ENCODE peak calls at places on chromosomes 1 and 21, in ten cellular contexts. One of them, this sample, is unnamed.

GRCh38 chr1:227192163-227192562 is 126.1 kb downstream of the CDC42BPA start:
- DNase-seq in cardiac septum: no peak
- DNase-seq in D341Med: no peak
- DNase-seq in neural crest cell: no peak
- DNase-seq in NCI-H226: peak; percentile 59
- DNase-seq in GM13976: peak; percentile 9
- DNase-seq in cardiac fibroblast: peak; percentile 84
- DNase-seq in T1000: peak; percentile 10
- DNase-seq in WTC11: no peak
- DNase-seq in activated CD4-positive, alpha-beta T cell treated with anti-CD3 and anti-CD28 coated beads, Interleukin-2, amount 50 U/mL, for 1 hour: no peak
- DNase-seq in this sample: no peak

GRCh38 chr1:245182028-245182427 is 27.2 kb downstream of the KIF26B start:
- DNase-seq in cardiac septum: no peak
- DNase-seq in D341Med: no peak
- DNase-seq in neural crest cell: no peak
- DNase-seq in NCI-H226: no peak
- DNase-seq in GM13976: no peak
- DNase-seq in cardiac fibroblast: no peak
- DNase-seq in T1000: no peak
- DNase-seq in WTC11: no peak
- DNase-seq in activated CD4-positive, alpha-beta T cell treated with anti-CD3 and anti-CD28 coated beads, Interleukin-2, amount 50 U/mL, for 1 hour: no peak
- DNase-seq in this sample: no peak

GRCh38 chr21:24375201-24375600 is 1232.1 kb downstream of the MRPL39 start:
- DNase-seq in cardiac septum: no peak
- DNase-seq in D341Med: no peak
- DNase-seq in neural crest cell: no peak
- DNase-seq in NCI-H226: no peak
- DNase-seq in GM13976: no peak
- DNase-seq in cardiac fibroblast: no peak
- DNase-seq in T1000: no peak
- DNase-seq in WTC11: peak; percentile 30
- DNase-seq in activated CD4-positive, alpha-beta T cell treated with anti-CD3 and anti-CD28 coated beads, Interleukin-2, amount 50 U/mL, for 1 hour: no peak
- DNase-seq in this sample: no peak

GRCh38 chr1:170634293-170634692 is 29.6 kb upstream of the PRRX1 start:
- DNase-seq in cardiac septum: no peak
- DNase-seq in D341Med: no peak
- DNase-seq in neural crest cell: no peak
- DNase-seq in NCI-H226: no peak
- DNase-seq in GM13976: no peak
- DNase-seq in cardiac fibroblast: peak; percentile 38
- DNase-seq in T1000: no peak
- DNase-seq in WTC11: no peak
- DNase-seq in activated CD4-positive, alpha-beta T cell treated with anti-CD3 and anti-CD28 coated beads, Interleukin-2, amount 50 U/mL, for 1 hour: no peak
- DNase-seq in this sample: no peak

GRCh38 chr1:207672525-207673130 is 27.7 kb downstream of the CR1L start:
- DNase-seq in cardiac septum: no peak
- DNase-seq in D341Med: peak; percentile 35
- DNase-seq in neural crest cell: no peak
- DNase-seq in NCI-H226: no peak
- DNase-seq in GM13976: peak; percentile 36
- DNase-seq in cardiac fibroblast: peak; percentile 28
- DNase-seq in T1000: no peak
- DNase-seq in WTC11: peak; percentile 47
- DNase-seq in activated CD4-positive, alpha-beta T cell treated with anti-CD3 and anti-CD28 coated beads, Interleukin-2, amount 50 U/mL, for 1 hour: no peak
- DNase-seq in this sample: peak; percentile 54

GRCh38 chr1:115251856-115252255 is 86.2 kb downstream of the NGF start:
- DNase-seq in cardiac septum: no peak
- DNase-seq in D341Med: peak; percentile 48
- DNase-seq in neural crest cell: no peak
- DNase-seq in NCI-H226: peak; percentile 76
- DNase-seq in GM13976: no peak
- DNase-seq in cardiac fibroblast: peak; percentile 84
- DNase-seq in T1000: no peak
- DNase-seq in WTC11: no peak
- DNase-seq in activated CD4-positive, alpha-beta T cell treated with anti-CD3 and anti-CD28 coated beads, Interleukin-2, amount 50 U/mL, for 1 hour: no peak
- DNase-seq in this sample: no peak

GRCh38 chr1:16156848-16157495 is 1.1 kb upstream of the EPHA2 start:
- DNase-seq in cardiac septum: no peak
- DNase-seq in D341Med: no peak
- DNase-seq in neural crest cell: no peak
- DNase-seq in NCI-H226: peak; percentile 86
- DNase-seq in GM13976: no peak
- DNase-seq in cardiac fibroblast: peak; percentile 57
- DNase-seq in T1000: no peak
- DNase-seq in WTC11: no peak
- DNase-seq in activated CD4-positive, alpha-beta T cell treated with anti-CD3 and anti-CD28 coated beads, Interleukin-2, amount 50 U/mL, for 1 hour: no peak
- DNase-seq in this sample: no peak

GRCh38 chr1:45802343-45803298 is 791 bp upstream of the MAST2 start:
- DNase-seq in cardiac septum: peak; percentile 86
- DNase-seq in D341Med: peak; percentile 39
- DNase-seq in neural crest cell: peak; percentile 16
- DNase-seq in NCI-H226: peak; percentile 94
- DNase-seq in GM13976: peak; percentile 76
- DNase-seq in cardiac fibroblast: peak; percentile 93
- DNase-seq in T1000: peak; percentile 77
- DNase-seq in WTC11: peak; percentile 40
- DNase-seq in activated CD4-positive, alpha-beta T cell treated with anti-CD3 and anti-CD28 coated beads, Interleukin-2, amount 50 U/mL, for 1 hour: no peak
- DNase-seq in this sample: peak; percentile 53

This sample was measured in SHP77 treated with DMSO at 0.1 percent for 48 hours.